ENCODE peak calls at places on chromosome 21, in four cellular contexts. One of them, this sample, is unnamed.

GRCh38 chr21:26154776-26155175 is 15.8 kb downstream of the APP start:
- DNase-seq in AG04450: no peak
- DNase-seq in coronary artery: no peak
- DNase-seq in B cell: no peak
- DNase-seq in this sample: no peak

GRCh38 chr21:28410264-28410663 is 582.4 kb downstream of the LTN1 start:
- DNase-seq in AG04450: no peak
- DNase-seq in coronary artery: no peak
- DNase-seq in B cell: no peak
- DNase-seq in this sample: no peak

GRCh38 chr21:17688912-17689874 is 76.5 kb upstream of the BTG3 start:
- DNase-seq in AG04450: no peak
- DNase-seq in coronary artery: no peak
- DNase-seq in B cell: peak
- DNase-seq in this sample: no peak

GRCh38 chr21:43467785-43468184 is 40.9 kb upstream of the SIK1 start:
- DNase-seq in AG04450: no peak
- DNase-seq in coronary artery: no peak
- DNase-seq in B cell: no peak
- DNase-seq in this sample: no peak

GRCh38 chr21:37061926-37062591 is 10.8 kb downstream of the PIGP start:
- DNase-seq in AG04450: no peak
- DNase-seq in coronary artery: no peak
- DNase-seq in B cell: no peak
- DNase-seq in this sample: no peak

GRCh38 chr21:38761531-38761930 is 44.2 kb upstream of the ETS2 start:
- DNase-seq in AG04450: no peak
- DNase-seq in coronary artery: peak
- DNase-seq in B cell: no peak
- DNase-seq in this sample: no peak

GRCh38 chr21:21200939-21201610 is 202.9 kb downstream of the NCAM2 start:
- DNase-seq in AG04450: no peak
- DNase-seq in coronary artery: no peak
- DNase-seq in B cell: no peak
- DNase-seq in this sample: no peak

GRCh38 chr21:42495765-42496119 is 282 bp downstream of the RSPH1 start:
- DNase-seq in AG04450: no peak
- DNase-seq in coronary artery: no peak
- DNase-seq in B cell: no peak
- DNase-seq in this sample: no peak

GRCh38 chr21:27648560-27648959 is 681.7 kb upstream of the ADAMTS5 start:
- DNase-seq in AG04450: peak
- DNase-seq in coronary artery: no peak
- DNase-seq in B cell: no peak
- DNase-seq in this sample: no peak

GRCh38 chr21:22128671-22129070 is 1130.5 kb downstream of the NCAM2 start:
- DNase-seq in AG04450: no peak
- DNase-seq in coronary artery: no peak
- DNase-seq in B cell: no peak
- DNase-seq in this sample: no peak

GRCh38 chr21:28742527-28742926 is 250.2 kb downstream of the LTN1 start:
- DNase-seq in AG04450: no peak
- DNase-seq in coronary artery: no peak
- DNase-seq in B cell: no peak
- DNase-seq in this sample: no peak

GRCh38 chr21:31682625-31683024 is 23.1 kb downstream of the SOD1 start:
- DNase-seq in AG04450: no peak
- DNase-seq in coronary artery: no peak
- DNase-seq in B cell: no peak
- DNase-seq in this sample: no peak

GRCh38 chr21:25970254-25970930 is 200.2 kb downstream of the APP start:
- DNase-seq in AG04450: no peak
- DNase-seq in coronary artery: no peak
- DNase-seq in B cell: no peak
- DNase-seq in this sample: no peak

GRCh38 chr21:23524685-23525084 is 2082.6 kb downstream of the MRPL39 start:
- DNase-seq in AG04450: no peak
- DNase-seq in coronary artery: no peak
- DNase-seq in B cell: no peak
- DNase-seq in this sample: no peak

GRCh38 chr21:41559658-41560599 is 52.0 kb upstream of the TMPRSS2 start:
- DNase-seq in AG04450: no peak
- DNase-seq in coronary artery: no peak
- DNase-seq in B cell: no peak
- DNase-seq in this sample: peak

GRCh38 chr21:41845310-41846032 is 33.7 kb downstream of the PRDM15 start:
- DNase-seq in AG04450: no peak
- DNase-seq in coronary artery: no peak
- DNase-seq in B cell: no peak
- DNase-seq in this sample: no peak

GRCh38 chr21:33855190-33855589 is 60.4 kb downstream of the ATP5PO start:
- DNase-seq in AG04450: no peak
- DNase-seq in coronary artery: no peak
- DNase-seq in B cell: no peak
- DNase-seq in this sample: no peak

GRCh38 chr21:31873696-31874599 is 1.1 kb downstream of the HUNK start:
- DNase-seq in AG04450: no peak
- DNase-seq in coronary artery: no peak
- DNase-seq in B cell: peak
- DNase-seq in this sample: peak

GRCh38 chr21:37139902-37140301 is 66.8 kb downstream of the TTC3 start:
- DNase-seq in AG04450: no peak
- DNase-seq in coronary artery: no peak
- DNase-seq in B cell: no peak
- DNase-seq in this sample: no peak

GRCh38 chr21:24011087-24011486 is 1596.2 kb downstream of the MRPL39 start:
- DNase-seq in AG04450: no peak
- DNase-seq in coronary artery: no peak
- DNase-seq in B cell: no peak
- DNase-seq in this sample: no peak

GRCh38 chr21:27132270-27132669 is 165.4 kb upstream of the ADAMTS5 start:
- DNase-seq in AG04450: peak
- DNase-seq in coronary artery: no peak
- DNase-seq in B cell: no peak
- DNase-seq in this sample: no peak

GRCh38 chr21:26686278-26686677 is 113.2 kb upstream of the CYYR1 start:
- DNase-seq in AG04450: no peak
- DNase-seq in coronary artery: no peak
- DNase-seq in B cell: no peak
- DNase-seq in this sample: peak

GRCh38 chr21:32587112-32587511 is 1.8 kb upstream of the TCP10L start:
- DNase-seq in AG04450: no peak
- DNase-seq in coronary artery: peak
- DNase-seq in B cell: peak
- DNase-seq in this sample: no peak

GRCh38 chr21:42461881-42462877 is 33.8 kb downstream of the RSPH1 start:
- DNase-seq in AG04450: no peak
- DNase-seq in coronary artery: no peak
- DNase-seq in B cell: no peak
- DNase-seq in this sample: no peak

GRCh38 chr21:17231124-17231523 is 281.7 kb upstream of the CXADR start:
- DNase-seq in AG04450: no peak
- DNase-seq in coronary artery: no peak
- DNase-seq in B cell: no peak
- DNase-seq in this sample: no peak

GRCh38 chr21:24428539-24429186 is 1178.6 kb downstream of the MRPL39 start:
- DNase-seq in AG04450: no peak
- DNase-seq in coronary artery: no peak
- DNase-seq in B cell: no peak
- DNase-seq in this sample: no peak

GRCh38 chr21:38699048-38699447 is 106.7 kb upstream of the ETS2 start:
- DNase-seq in AG04450: no peak
- DNase-seq in coronary artery: no peak
- DNase-seq in B cell: no peak
- DNase-seq in this sample: no peak

GRCh38 chr21:43608664-43609063 is 50.6 kb downstream of the HSF2BP start:
- DNase-seq in AG04450: no peak
- DNase-seq in coronary artery: no peak
- DNase-seq in B cell: no peak
- DNase-seq in this sample: no peak

GRCh38 chr21:37564924-37565529 is 198.5 kb downstream of the DYRK1A start:
- DNase-seq in AG04450: no peak
- DNase-seq in coronary artery: no peak
- DNase-seq in B cell: no peak
- DNase-seq in this sample: no peak

GRCh38 chr21:26849428-26850115 is 4.4 kb upstream of the ADAMTS1 start:
- DNase-seq in AG04450: no peak
- DNase-seq in coronary artery: no peak
- DNase-seq in B cell: no peak
- DNase-seq in this sample: no peak

GRCh38 chr21:19713324-19713723 is 1284.9 kb upstream of the NCAM2 start:
- DNase-seq in AG04450: no peak
- DNase-seq in coronary artery: no peak
- DNase-seq in B cell: no peak
- DNase-seq in this sample: no peak

GRCh38 chr21:28431527-28432200 is 561.0 kb downstream of the LTN1 start:
- DNase-seq in AG04450: no peak
- DNase-seq in coronary artery: no peak
- DNase-seq in B cell: no peak
- DNase-seq in this sample: no peak

GRCh38 chr21:36902793-36903192 is 63.7 kb downstream of the HLCS start:
- DNase-seq in AG04450: no peak
- DNase-seq in coronary artery: no peak
- DNase-seq in B cell: no peak
- DNase-seq in this sample: no peak

GRCh38 chr21:26433386-26433785 is 139.7 kb downstream of the CYYR1 start:
- DNase-seq in AG04450: no peak
- DNase-seq in coronary artery: no peak
- DNase-seq in B cell: no peak
- DNase-seq in this sample: no peak

GRCh38 chr21:15037095-15037730 is 27.6 kb downstream of the NRIP1 start:
- DNase-seq in AG04450: no peak
- DNase-seq in coronary artery: no peak
- DNase-seq in B cell: no peak
- DNase-seq in this sample: no peak

GRCh38 chr21:15036189-15036588 is 28.6 kb downstream of the NRIP1 start:
- DNase-seq in AG04450: no peak
- DNase-seq in coronary artery: no peak
- DNase-seq in B cell: no peak
- DNase-seq in this sample: no peak

GRCh38 chr21:15037894-15038293 is 26.9 kb downstream of the NRIP1 start:
- DNase-seq in AG04450: no peak
- DNase-seq in coronary artery: no peak
- DNase-seq in B cell: no peak
- DNase-seq in this sample: no peak

GRCh38 chr21:15031790-15032357 is 32.9 kb downstream of the NRIP1 start:
- DNase-seq in AG04450: no peak
- DNase-seq in coronary artery: no peak
- DNase-seq in B cell: no peak
- DNase-seq in this sample: no peak

GRCh38 chr21:15034126-15034848 is 30.5 kb downstream of the NRIP1 start:
- DNase-seq in AG04450: no peak
- DNase-seq in coronary artery: no peak
- DNase-seq in B cell: no peak
- DNase-seq in this sample: no peak
- TF ChIP-seq CTCF in AG04450: peak
- TF ChIP-seq CTCF in coronary artery: no peak
- TF ChIP-seq CTCF in B cell: no peak
- TF ChIP-seq CTCF in this sample: no peak

GRCh38 chr21:34892196-34892595 is 156.9 kb downstream of the RUNX1 start:
- DNase-seq in AG04450: no peak
- DNase-seq in coronary artery: no peak
- DNase-seq in B cell: no peak
- DNase-seq in this sample: no peak
- TF ChIP-seq CTCF in AG04450: no peak
- TF ChIP-seq CTCF in coronary artery: no peak
- TF ChIP-seq CTCF in B cell: no peak
- TF ChIP-seq CTCF in this sample: no peak

GRCh38 chr21:30199989-30200388 is 15.9 kb downstream of the CLDN8 start:
- DNase-seq in AG04450: no peak
- DNase-seq in coronary artery: no peak
- DNase-seq in B cell: no peak
- DNase-seq in this sample: no peak

GRCh38 chr21:30190554-30190953 is 23.9 kb upstream of the CLDN17 start:
- DNase-seq in AG04450: no peak
- DNase-seq in coronary artery: no peak
- DNase-seq in B cell: no peak
- DNase-seq in this sample: no peak

GRCh38 chr21:30189763-30190162 is 23.2 kb upstream of the CLDN17 start:
- DNase-seq in AG04450: no peak
- DNase-seq in coronary artery: no peak
- DNase-seq in B cell: no peak
- DNase-seq in this sample: no peak

GRCh38 chr21:30193201-30193600 is 22.7 kb downstream of the CLDN8 start:
- DNase-seq in AG04450: no peak
- DNase-seq in coronary artery: no peak
- DNase-seq in B cell: no peak
- DNase-seq in this sample: no peak

DNA sequence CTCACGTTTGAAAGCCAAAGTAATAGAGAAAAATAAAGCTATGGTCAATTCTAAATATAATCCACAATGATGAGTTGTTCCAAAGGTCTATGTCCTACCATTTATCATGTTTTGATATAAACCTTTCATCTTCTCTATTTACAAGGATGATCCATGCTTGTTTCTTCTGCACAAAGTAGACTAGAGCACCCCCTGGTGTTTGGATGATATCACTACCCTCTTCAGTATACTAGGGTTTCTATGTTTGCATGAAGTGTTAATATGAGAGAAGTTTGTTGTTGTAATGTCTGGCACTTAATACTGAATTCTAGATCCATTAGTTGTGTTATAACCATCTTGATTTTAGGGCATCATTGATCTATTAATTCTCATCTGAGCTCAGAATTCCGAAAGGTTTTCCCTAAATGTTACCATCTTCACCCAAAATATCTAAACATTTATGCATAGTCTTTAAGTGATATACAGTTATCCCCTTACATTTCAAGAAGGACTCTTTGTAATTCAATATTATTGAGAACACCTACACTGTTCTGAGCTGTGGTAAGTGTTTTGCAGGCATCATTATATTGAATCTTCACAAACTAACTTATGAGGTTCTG is 21.1 kb downstream of the CLDN8 start:
- DNase-seq in AG04450: no peak
- DNase-seq in coronary artery: no peak
- DNase-seq in B cell: no peak
- DNase-seq in this sample: peak
- TF ChIP-seq CTCF in AG04450: peak
- TF ChIP-seq CTCF in coronary artery: no peak
- TF ChIP-seq CTCF in B cell: no peak
- TF ChIP-seq CTCF in this sample: peak

GRCh38 chr21:46004168-46004861 is 22.7 kb downstream of the COL6A1 start:
- DNase-seq in AG04450: no peak
- DNase-seq in coronary artery: peak
- DNase-seq in B cell: no peak
- DNase-seq in this sample: no peak
- TF ChIP-seq CTCF in AG04450: no peak
- TF ChIP-seq CTCF in coronary artery: no peak
- TF ChIP-seq CTCF in B cell: no peak
- TF ChIP-seq CTCF in this sample: no peak

This sample was measured in GM20000.